ENCODE peak calls at places on chromosomes 12 and 14, in five cellular contexts. P, T, I, J and C are unnamed samples.

GRCh38 chr12:131928080-131928764 is 854 bp upstream of the PUS1 start:
- DNase-seq in P (no peak), T (no peak), I (peak), J (no peak), C (no peak)

GRCh38 chr14:27739657-27740156 is 1026.9 kb upstream of the FOXG1 start:
- DNase-seq in P (no peak), T (no peak), I (no peak), J (no peak), C (no peak)

GRCh38 chr12:51388066-51388799 is 3.0 kb downstream of the GALNT6 start:
- DNase-seq in P (no peak), T (no peak), I (peak), J (no peak), C (no peak)

GRCh38 chr14:96309907-96310330 is 53.2 kb downstream of the ATG2B start:
- DNase-seq in P (no peak), T (no peak), I (no peak), J (peak), C (no peak)

GRCh38 chr12:65594373-65594772 is 229.9 kb upstream of the HMGA2 start:
- DNase-seq in P (no peak), T (no peak), I (no peak), J (no peak), C (no peak)

GRCh38 chr12:110590806-110591326 is 7.7 kb upstream of the PPTC7 start:
- DNase-seq in P (no peak), T (no peak), I (no peak), J (no peak), C (no peak)

GRCh38 chr12:55970775-55971174 is 3.1 kb upstream of the RAB5B start:
- DNase-seq in P (no peak), T (no peak), I (no peak), J (no peak), C (no peak)

GRCh38 chr14:50038398-50039119 is 77.8 kb downstream of the VCPKMT start:
- DNase-seq in P (peak), T (no peak), I (no peak), J (peak), C (no peak)

GRCh38 chr12:87086118-87086891 is 830.1 kb upstream of the MGAT4C start:
- DNase-seq in P (no peak), T (no peak), I (no peak), J (no peak), C (no peak)

GRCh38 chr12:68768431-68768934 is 22.5 kb downstream of the SLC35E3 start:
- DNase-seq in P (no peak), T (no peak), I (no peak), J (no peak), C (no peak)

GRCh38 chr12:95838125-95838524 is 20.6 kb upstream of the SNRPF start:
- DNase-seq in P (no peak), T (no peak), I (no peak), J (no peak), C (no peak)

GRCh38 chr14:90193925-90194324 is 62.4 kb upstream of the PSMC1 start:
- DNase-seq in P (no peak), T (no peak), I (no peak), J (no peak), C (no peak)

GRCh38 chr14:78752789-78753188 is 582.6 kb downstream of the NRXN3 start:
- DNase-seq in P (no peak), T (no peak), I (no peak), J (no peak), C (no peak)

GRCh38 chr12:71439362-71439612 is 311 bp upstream of the LGR5 start:
- DNase-seq in P (no peak), T (no peak), I (no peak), J (no peak), C (no peak)

GRCh38 chr12:51270067-51270846 is at the start of gene SMAGP:
- DNase-seq in P (peak), T (no peak), I (peak), J (peak), C (peak)

GRCh38 chr14:41285193-41285748 is 321.4 kb upstream of the LRFN5 start:
- DNase-seq in P (peak), T (no peak), I (no peak), J (no peak), C (no peak)

GRCh38 chr12:65665817-65666216 is 158.5 kb upstream of the HMGA2 start:
- DNase-seq in P (no peak), T (no peak), I (no peak), J (no peak), C (no peak)